ENCODE peak calls at places on chromosomes 3 and 15, in seven cellular contexts. D is Daoy; J is stimulated activated CD8-positive, alpha-beta memory T cell treated with anti-CD3 and anti-CD28 coated beads, Interleukin-7, amount 100 ng/mL, for 24 hours; O is NCI-H748 treated with DMSO at 0.1 percent for 48 hours; U is activated CD8-positive, alpha-beta T cell treated with anti-CD3 and anti-CD28 coated beads, Interleukin-2, amount 10 ng/mL, durations not matched to agents 7 days and 5 days; I is AML-193; G is NCI-H345. W is an unnamed sample.
A peak's percentile ranks its signal among the peaks of the same experiment; 100 is the strongest.

GRCh38 chr15:76776480-76776879 is 128.7 kb downstream of the SCAPER start:
- DNase-seq in D (peak; percentile 4), J (no peak), O (no peak), U (no peak), I (no peak), G (no peak), W (no peak)

GRCh38 chr15:50229336-50229735 is 36.2 kb downstream of the HDC start:
- DNase-seq in D (no peak), J (no peak), O (no peak), U (no peak), I (no peak), G (no peak), W (no peak)

GRCh38 chr15:53985562-53985961 is 7.3 kb downstream of the UNC13C start:
- DNase-seq in D (no peak), J (no peak), O (no peak), U (no peak), I (no peak), G (no peak), W (no peak)

GRCh38 chr3:197516517-197516889 is 39.3 kb downstream of the BDH1 start:
- DNase-seq in D (peak; percentile 97), J (peak; percentile 22), O (no peak), U (no peak), I (no peak), G (no peak), W (no peak)

GRCh38 chr15:60580650-60581415 is 101.9 kb upstream of the ICE2 start:
- DNase-seq in D (no peak), J (no peak), O (no peak), U (peak; percentile 68), I (no peak), G (no peak), W (no peak)

GRCh38 chr3:194686816-194687637 is 1.3 kb downstream of the FAM43A start:
- DNase-seq in D (peak; percentile 50), J (no peak), O (no peak), U (no peak), I (no peak), G (peak; percentile 33), W (no peak)

GRCh38 chr3:79881431-79881830 is 113.6 kb upstream of the ROBO1 start:
- DNase-seq in D (no peak), J (no peak), O (no peak), U (no peak), I (no peak), G (no peak), W (no peak)

GRCh38 chr3:85867072-85867471 is 908.3 kb downstream of the CADM2 start:
- DNase-seq in D (no peak), J (no peak), O (no peak), U (no peak), I (no peak), G (no peak), W (no peak)

GRCh38 chr3:177300842-177301241 is 103.6 kb upstream of the TBL1XR1 start:
- DNase-seq in D (no peak), J (no peak), O (no peak), U (no peak), I (no peak), G (no peak), W (no peak)

GRCh38 chr3:123424999-123425386 is 23.9 kb downstream of the ADCY5 start:
- DNase-seq in D (no peak), J (no peak), O (no peak), U (no peak), I (no peak), G (no peak), W (no peak)

GRCh38 chr3:44981220-44981619 is 5.2 kb downstream of the EXOSC7 start:
- DNase-seq in D (peak; percentile 5), J (no peak), O (no peak), U (no peak), I (no peak), G (no peak), W (no peak)

GRCh38 chr15:90903733-90904536 is 833 bp downstream of the MAN2A2 start:
- DNase-seq in D (no peak), J (no peak), O (no peak), U (no peak), I (peak; percentile 33), G (peak; percentile 16), W (no peak)

GRCh38 chr15:68595260-68595564 is 16.4 kb downstream of the CORO2B start:
- DNase-seq in D (no peak), J (no peak), O (no peak), U (no peak), I (no peak), G (no peak), W (no peak)

GRCh38 chr15:85793641-85794597 is 806 bp downstream of the KLHL25 start:
- DNase-seq in D (peak; percentile 13), J (no peak), O (peak; percentile 6), U (peak; percentile 56), I (no peak), G (peak; percentile 24), W (no peak)

GRCh38 chr3:157282261-157283191 is 122.6 kb upstream of the CCNL1 start:
- DNase-seq in D (peak; percentile 21), J (no peak), O (no peak), U (no peak), I (no peak), G (no peak), W (peak; percentile 89)

GRCh38 chr3:114892880-114893279 is 254.2 kb downstream of the ZBTB20 start:
- DNase-seq in D (no peak), J (no peak), O (no peak), U (no peak), I (no peak), G (no peak), W (no peak)

GRCh38 chr15:44450172-44450571 is 22.7 kb downstream of the CTDSPL2 start:
- DNase-seq in D (no peak), J (no peak), O (no peak), U (no peak), I (no peak), G (no peak), W (no peak)

GRCh38 chr3:141280086-141280485 is 48.5 kb downstream of the PXYLP1 start:
- DNase-seq in D (peak; percentile 81), J (no peak), O (no peak), U (no peak), I (no peak), G (no peak), W (no peak)

GRCh38 chr3:166444756-166445155 is 607.5 kb upstream of the BCHE start:
- DNase-seq in D (peak; percentile 0), J (no peak), O (no peak), U (no peak), I (no peak), G (peak; percentile 2), W (no peak)

GRCh38 chr3:195448205-195448875 is 5.5 kb upstream of the ACAP2 start:
- DNase-seq in D (no peak), J (no peak), O (no peak), U (no peak), I (no peak), G (no peak), W (no peak)

GRCh38 chr15:92163641-92164040 is 230.0 kb upstream of the ST8SIA2 start:
- DNase-seq in D (no peak), J (no peak), O (no peak), U (no peak), I (no peak), G (no peak), W (no peak)

GRCh38 chr3:101466465-101467309 is 46.3 kb downstream of the SENP7 start:
- DNase-seq in D (peak; percentile 1), J (no peak), O (no peak), U (no peak), I (no peak), G (no peak), W (no peak)

GRCh38 chr3:157125101-157125500 is 34.8 kb downstream of the CCNL1 start:
- DNase-seq in D (no peak), J (no peak), O (no peak), U (no peak), I (no peak), G (peak; percentile 16), W (no peak)

GRCh38 chr3:58560771-58561311 is 16.4 kb downstream of the FAM107A start:
- DNase-seq in D (peak; percentile 82), J (no peak), O (no peak), U (no peak), I (no peak), G (no peak), W (peak; percentile 90)

GRCh38 chr3:125132815-125133214 is 77.0 kb upstream of the HEG1 start:
- DNase-seq in D (no peak), J (no peak), O (no peak), U (no peak), I (no peak), G (no peak), W (no peak)

GRCh38 chr3:110027446-110027845 is 690.1 kb upstream of the DPPA4 start:
- DNase-seq in D (no peak), J (no peak), O (no peak), U (no peak), I (no peak), G (no peak), W (no peak)